ENCODE peak calls at places on chromosomes 13 and 19, in ten cellular contexts. G is endodermal cell, F is heart right ventricle, M is colonic mucosa, C is tibial nerve, N is ascending aorta, E is stomach, P is heart left ventricle, H is IMR-90, Y is body of pancreas. K is an unnamed sample.

GRCh38 chr19:40807147-40808020 is 8.4 kb downstream of the EGLN2 start:
- DNase-seq in Y (no peak), C (no peak), F (no peak), G (peak; percentile 93), H (no peak), E (no peak), N (no peak), P (no peak), M (peak; percentile 41), K (no peak)

GRCh38 chr13:86856996-86857395 is 814.2 kb upstream of the SLITRK5 start:
- DNase-seq in Y (no peak), F (no peak), M (no peak), P (no peak), N (no peak), E (no peak), H (peak; percentile 76), G (no peak), C (no peak), K (peak; percentile 60)

GRCh38 chr19:3604987-3605343 is 1.7 kb downstream of the TBXA2R start:
- DNase-seq in H (no peak), F (no peak), E (no peak), N (no peak), P (no peak), Y (no peak), C (no peak), M (no peak), G (no peak), K (no peak)

GRCh38 chr19:35350591-35350990 is 2.9 kb downstream of the FFAR1 start:
- DNase-seq in G (peak; percentile 38), H (no peak), M (no peak), Y (peak; percentile 44), F (no peak), P (no peak), N (no peak), C (no peak), E (no peak), K (no peak)

GRCh38 chr19:49573451-49573850 is 6.9 kb downstream of the NOSIP start:
- DNase-seq in Y (no peak), H (peak; percentile 20), E (no peak), M (no peak), P (no peak), N (no peak), C (no peak), G (no peak), F (no peak), K (no peak)

GRCh38 chr13:86403213-86403612 is 604.0 kb upstream of the SLITRK6 start:
- DNase-seq in M (no peak), Y (no peak), C (no peak), E (no peak), N (no peak), P (no peak), H (no peak), G (no peak), F (no peak), K (no peak)

GRCh38 chr19:42850981-42851717 is 28.4 kb downstream of the PSG1 start:
- DNase-seq in M (no peak), E (no peak), Y (peak; percentile 30), F (peak; percentile 8), P (peak; percentile 59), C (peak; percentile 34), G (no peak), H (peak; percentile 98), N (peak; percentile 59), K (peak; percentile 95)

GRCh38 chr13:49444517-49445395 is 682 bp downstream of the SETDB2 start:
- DNase-seq in F (no peak), M (peak; percentile 39), P (no peak), E (no peak), H (peak; percentile 68), C (peak; percentile 73), Y (peak; percentile 31), N (no peak), G (peak; percentile 67), K (no peak)

GRCh38 chr13:63287926-63288325 is 1872.3 kb upstream of the PCDH20 start:
- DNase-seq in F (no peak), N (no peak), P (no peak), M (no peak), Y (no peak), H (no peak), G (no peak), C (no peak), E (no peak), K (no peak)

GRCh38 chr13:105634059-105634458 is 901.4 kb downstream of the EFNB2 start:
- DNase-seq in M (no peak), E (no peak), C (no peak), G (no peak), F (no peak), Y (no peak), H (no peak), P (no peak), N (no peak), K (peak; percentile 21)

GRCh38 chr19:38666662-38667448 is 19.4 kb downstream of the ACTN4 start:
- DNase-seq in Y (peak; percentile 85), E (no peak), C (no peak), F (peak; percentile 76), G (no peak), H (peak; percentile 81), N (no peak), M (no peak), P (peak; percentile 59), K (peak; percentile 63)

GRCh38 chr13:40063278-40063698 is 407.8 kb downstream of the COG6 start:
- DNase-seq in G (no peak), P (no peak), F (no peak), M (no peak), H (no peak), N (no peak), C (no peak), E (no peak), Y (peak; percentile 69), K (no peak)

GRCh38 chr13:30859326-30859725 is 46.7 kb upstream of the MEDAG start:
- DNase-seq in Y (peak; percentile 28), N (no peak), H (no peak), G (no peak), M (no peak), P (no peak), C (no peak), E (no peak), F (no peak), K (no peak)

GRCh38 chr19:15374105-15374651 is 5.4 kb downstream of the AKAP8 start:
- DNase-seq in E (no peak), C (no peak), F (no peak), G (no peak), P (peak; percentile 56), H (no peak), N (no peak), M (no peak), Y (no peak), K (no peak)

GRCh38 chr19:46408611-46409039 is 4.7 kb downstream of the CCDC8 start:
- DNase-seq in N (no peak), M (peak; percentile 57), F (peak; percentile 42), G (peak; percentile 75), C (peak; percentile 25), E (peak; percentile 48), H (peak; percentile 28), P (peak; percentile 90), Y (peak; percentile 70), K (no peak)
- H3K27ac ChIP-seq in N (peak overlapping the region; percentile 61), M (no peak overlapping the region), F (peak overlapping the region; percentile 57), G (peak overlapping the region; percentile 73), C (peak overlapping the region; percentile 21), E (peak overlapping the region; percentile 62), H (peak overlapping the region; percentile 32), P (peak overlapping the region; percentile 59), Y (peak overlapping the region; percentile 58), K (no peak overlapping the region)

GRCh38 chr13:25179011-25179410 is 6.9 kb upstream of the AMER2 start:
- DNase-seq in M (no peak), N (no peak), F (no peak), G (no peak), E (no peak), P (no peak), H (no peak), C (no peak), Y (no peak), K (no peak)

GRCh38 chr13:25179810-25180437 is 7.8 kb upstream of the AMER2 start:
- DNase-seq in Y (no peak), G (no peak), P (no peak), N (no peak), C (no peak), H (no peak), E (no peak), F (no peak), M (no peak), K (no peak)

GRCh38 chr13:25180450-25180794 is 8.3 kb upstream of the AMER2 start:
- DNase-seq in E (no peak), H (no peak), P (no peak), N (no peak), F (no peak), Y (no peak), C (no peak), M (no peak), G (no peak), K (no peak)

GRCh38 chr13:25181597-25181996 is 9.5 kb upstream of the AMER2 start:
- DNase-seq in C (no peak), M (no peak), Y (no peak), F (no peak), N (no peak), H (no peak), G (no peak), P (no peak), E (no peak), K (no peak)

GRCh38 chr13:25180795-25181537 is 8.9 kb upstream of the AMER2 start:
- DNase-seq in H (no peak), G (no peak), Y (no peak), E (no peak), P (no peak), M (no peak), N (no peak), F (no peak), C (no peak), K (no peak)
- H3K27ac ChIP-seq in H (no peak overlapping the region), G (peak overlapping the region; percentile 69), Y (no peak overlapping the region), E (no peak overlapping the region), P (no peak overlapping the region), M (no peak overlapping the region), N (no peak overlapping the region), F (no peak overlapping the region), C (no peak overlapping the region), K (no peak overlapping the region)

GRCh38 chr13:66139250-66139649 is 1090.9 kb downstream of the PCDH9 start:
- DNase-seq in F (no peak), G (no peak), C (no peak), M (no peak), N (no peak), E (no peak), P (no peak), H (no peak), Y (no peak), K (no peak)
- H3K27ac ChIP-seq in F (no peak overlapping the region), G (no peak overlapping the region), C (no peak overlapping the region), M (no peak overlapping the region), N (no peak overlapping the region), E (no peak overlapping the region), P (no peak overlapping the region), H (no peak overlapping the region), Y (no peak overlapping the region), K (no peak overlapping the region)

DNA sequence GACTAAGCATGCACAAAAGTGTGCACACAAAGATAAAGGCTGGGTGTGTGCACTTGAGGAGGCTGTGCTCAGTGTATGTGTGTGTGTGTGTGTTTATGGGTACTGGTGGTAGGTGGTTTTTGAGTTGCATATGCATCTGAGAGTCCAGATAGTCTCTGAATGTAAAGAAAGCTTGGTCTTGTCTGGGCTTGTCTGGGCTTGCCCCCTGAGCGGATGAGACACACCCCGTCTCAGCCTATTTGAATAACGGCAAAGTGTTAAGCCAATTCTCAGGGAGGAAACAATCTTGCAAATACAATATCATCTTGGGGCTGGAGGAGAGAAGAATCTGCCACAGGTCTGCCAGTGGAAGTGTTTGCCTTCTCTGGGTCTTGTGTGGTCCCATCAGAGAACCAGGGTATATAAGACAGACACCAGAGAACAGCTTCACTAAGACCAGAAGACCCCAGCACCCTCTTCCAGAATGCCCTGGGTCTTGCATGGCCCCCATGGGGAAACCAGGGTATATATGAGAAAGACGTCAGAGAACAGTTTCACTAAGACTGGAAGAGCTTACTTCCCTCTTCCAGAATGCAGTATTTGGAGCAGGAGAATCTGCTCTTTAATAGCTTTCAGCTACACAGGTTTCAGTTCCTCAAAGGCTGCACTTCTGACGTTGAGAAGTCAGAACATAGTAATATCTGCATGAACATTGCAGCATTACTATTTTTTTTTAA is 13.4 kb downstream of the CD70 start:
- DNase-seq in F (no peak), G (no peak), Y (no peak), C (no peak), N (no peak), M (peak; percentile 52), H (no peak), P (no peak), E (no peak), K (no peak)
- H3K27ac ChIP-seq in F (no peak overlapping the region), G (no peak overlapping the region), Y (peak overlapping the region; percentile 54), C (peak overlapping the region; percentile 44), N (no peak overlapping the region), M (peak overlapping the region; percentile 44), H (no peak overlapping the region), P (no peak overlapping the region), E (peak overlapping the region; percentile 38), K (no peak overlapping the region)

K was measured in brain microvascular endothelial cell.